ENCODE peak calls at places on chromosomes 2 and 18, in seven cellular contexts. One of them, this sample, is unnamed.

GRCh38 chr2:241006412-241006811 is 8.0 kb downstream of the SNED1 start:
- DNase-seq in ACHN: no peak
- DNase-seq in PC-9: no peak
- DNase-seq in cerebellar nuclear complex: no peak
- DNase-seq in activated naive CD8-positive, alpha-beta T cell treated with anti-CD3 and anti-CD28 coated beads for 36 hours: no peak
- DNase-seq in GM13976: no peak
- DNase-seq in head of caudate nucleus: no peak
- DNase-seq in this sample: no peak

GRCh38 chr18:36942264-36942663 is 113.3 kb downstream of the KIAA1328 start:
- DNase-seq in cerebellar nuclear complex: no peak
- DNase-seq in head of caudate nucleus: no peak
- DNase-seq in activated naive CD8-positive, alpha-beta T cell treated with anti-CD3 and anti-CD28 coated beads for 36 hours: no peak
- DNase-seq in PC-9: no peak
- DNase-seq in ACHN: peak
- DNase-seq in GM13976: peak
- DNase-seq in this sample: no peak

GRCh38 chr2:182134201-182134600 is 148.5 kb downstream of the PPP1R1C start:
- DNase-seq in activated naive CD8-positive, alpha-beta T cell treated with anti-CD3 and anti-CD28 coated beads for 36 hours: no peak
- DNase-seq in head of caudate nucleus: no peak
- DNase-seq in ACHN: no peak
- DNase-seq in cerebellar nuclear complex: no peak
- DNase-seq in PC-9: no peak
- DNase-seq in GM13976: no peak
- DNase-seq in this sample: no peak

GRCh38 chr2:186164325-186164724 is 321.7 kb upstream of the ZC3H15 start:
- DNase-seq in PC-9: no peak
- DNase-seq in activated naive CD8-positive, alpha-beta T cell treated with anti-CD3 and anti-CD28 coated beads for 36 hours: no peak
- DNase-seq in head of caudate nucleus: no peak
- DNase-seq in cerebellar nuclear complex: no peak
- DNase-seq in ACHN: no peak
- DNase-seq in GM13976: no peak
- DNase-seq in this sample: no peak

GRCh38 chr18:24063121-24063731 is 48.7 kb downstream of the TTC39C start:
- DNase-seq in PC-9: no peak
- DNase-seq in ACHN: peak
- DNase-seq in GM13976: no peak
- DNase-seq in head of caudate nucleus: no peak
- DNase-seq in activated naive CD8-positive, alpha-beta T cell treated with anti-CD3 and anti-CD28 coated beads for 36 hours: no peak
- DNase-seq in cerebellar nuclear complex: no peak
- DNase-seq in this sample: no peak

GRCh38 chr2:120541553-120541932 is 194.1 kb upstream of the GLI2 start:
- DNase-seq in activated naive CD8-positive, alpha-beta T cell treated with anti-CD3 and anti-CD28 coated beads for 36 hours: no peak
- DNase-seq in ACHN: no peak
- DNase-seq in head of caudate nucleus: no peak
- DNase-seq in PC-9: peak
- DNase-seq in GM13976: no peak
- DNase-seq in cerebellar nuclear complex: no peak
- DNase-seq in this sample: no peak

GRCh38 chr2:118978064-118978463 is 36.1 kb downstream of the MARCO start:
- DNase-seq in ACHN: no peak
- DNase-seq in head of caudate nucleus: no peak
- DNase-seq in GM13976: no peak
- DNase-seq in cerebellar nuclear complex: no peak
- DNase-seq in PC-9: no peak
- DNase-seq in activated naive CD8-positive, alpha-beta T cell treated with anti-CD3 and anti-CD28 coated beads for 36 hours: no peak
- DNase-seq in this sample: no peak

GRCh38 chr2:58387701-58388100 is 146.6 kb upstream of the FANCL start:
- DNase-seq in cerebellar nuclear complex: no peak
- DNase-seq in head of caudate nucleus: no peak
- DNase-seq in PC-9: no peak
- DNase-seq in ACHN: no peak
- DNase-seq in activated naive CD8-positive, alpha-beta T cell treated with anti-CD3 and anti-CD28 coated beads for 36 hours: no peak
- DNase-seq in GM13976: no peak
- DNase-seq in this sample: no peak

GRCh38 chr2:237299897-237300296 is 114.1 kb downstream of the COL6A3 start:
- DNase-seq in activated naive CD8-positive, alpha-beta T cell treated with anti-CD3 and anti-CD28 coated beads for 36 hours: no peak
- DNase-seq in GM13976: no peak
- DNase-seq in PC-9: peak
- DNase-seq in ACHN: peak
- DNase-seq in head of caudate nucleus: no peak
- DNase-seq in cerebellar nuclear complex: no peak
- DNase-seq in this sample: no peak

GRCh38 chr2:239587311-239587731 is 186.5 kb upstream of the HDAC4 start:
- DNase-seq in activated naive CD8-positive, alpha-beta T cell treated with anti-CD3 and anti-CD28 coated beads for 36 hours: no peak
- DNase-seq in ACHN: no peak
- DNase-seq in head of caudate nucleus: no peak
- DNase-seq in PC-9: no peak
- DNase-seq in cerebellar nuclear complex: no peak
- DNase-seq in GM13976: no peak
- DNase-seq in this sample: no peak

GRCh38 chr2:162072181-162072702 is 1.8 kb downstream of the DPP4 start:
- DNase-seq in ACHN: peak
- DNase-seq in GM13976: peak
- DNase-seq in head of caudate nucleus: no peak
- DNase-seq in activated naive CD8-positive, alpha-beta T cell treated with anti-CD3 and anti-CD28 coated beads for 36 hours: no peak
- DNase-seq in PC-9: no peak
- DNase-seq in cerebellar nuclear complex: no peak
- DNase-seq in this sample: no peak

GRCh38 chr2:128644156-128644555 is 325.5 kb upstream of the HS6ST1 start:
- DNase-seq in activated naive CD8-positive, alpha-beta T cell treated with anti-CD3 and anti-CD28 coated beads for 36 hours: no peak
- DNase-seq in ACHN: no peak
- DNase-seq in head of caudate nucleus: no peak
- DNase-seq in cerebellar nuclear complex: no peak
- DNase-seq in PC-9: no peak
- DNase-seq in GM13976: no peak
- DNase-seq in this sample: peak

GRCh38 chr2:47274054-47274779 is 119.1 kb upstream of the STPG4 start:
- DNase-seq in cerebellar nuclear complex: no peak
- DNase-seq in activated naive CD8-positive, alpha-beta T cell treated with anti-CD3 and anti-CD28 coated beads for 36 hours: no peak
- DNase-seq in PC-9: no peak
- DNase-seq in ACHN: no peak
- DNase-seq in head of caudate nucleus: no peak
- DNase-seq in GM13976: no peak
- DNase-seq in this sample: no peak

GRCh38 chr2:98037666-98038339 is 42.1 kb upstream of the TMEM131 start:
- DNase-seq in head of caudate nucleus: no peak
- DNase-seq in cerebellar nuclear complex: no peak
- DNase-seq in PC-9: no peak
- DNase-seq in activated naive CD8-positive, alpha-beta T cell treated with anti-CD3 and anti-CD28 coated beads for 36 hours: no peak
- DNase-seq in GM13976: no peak
- DNase-seq in ACHN: no peak
- DNase-seq in this sample: no peak

GRCh38 chr2:28616618-28617017 is 120.8 kb downstream of the PLB1 start:
- DNase-seq in head of caudate nucleus: no peak
- DNase-seq in PC-9: no peak
- DNase-seq in cerebellar nuclear complex: no peak
- DNase-seq in activated naive CD8-positive, alpha-beta T cell treated with anti-CD3 and anti-CD28 coated beads for 36 hours: no peak
- DNase-seq in ACHN: no peak
- DNase-seq in GM13976: no peak
- DNase-seq in this sample: no peak

GRCh38 chr2:60834270-60834717 is 47.1 kb upstream of the REL start:
- DNase-seq in cerebellar nuclear complex: no peak
- DNase-seq in PC-9: no peak
- DNase-seq in activated naive CD8-positive, alpha-beta T cell treated with anti-CD3 and anti-CD28 coated beads for 36 hours: no peak
- DNase-seq in ACHN: no peak
- DNase-seq in head of caudate nucleus: no peak
- DNase-seq in GM13976: peak
- DNase-seq in this sample: no peak

GRCh38 chr2:206004004-206004693 is 81.8 kb downstream of the INO80D start:
- DNase-seq in cerebellar nuclear complex: no peak
- DNase-seq in activated naive CD8-positive, alpha-beta T cell treated with anti-CD3 and anti-CD28 coated beads for 36 hours: peak
- DNase-seq in head of caudate nucleus: no peak
- DNase-seq in GM13976: no peak
- DNase-seq in PC-9: no peak
- DNase-seq in ACHN: peak
- DNase-seq in this sample: no peak

GRCh38 chr2:9629222-9630000 is 1.4 kb downstream of the YWHAQ start:
- DNase-seq in PC-9: no peak
- DNase-seq in GM13976: no peak
- DNase-seq in activated naive CD8-positive, alpha-beta T cell treated with anti-CD3 and anti-CD28 coated beads for 36 hours: no peak
- DNase-seq in head of caudate nucleus: no peak
- DNase-seq in cerebellar nuclear complex: no peak
- DNase-seq in ACHN: peak
- DNase-seq in this sample: no peak

GRCh38 chr2:127479219-127479825 is 47.0 kb downstream of the IWS1 start:
- DNase-seq in ACHN: peak
- DNase-seq in GM13976: peak
- DNase-seq in activated naive CD8-positive, alpha-beta T cell treated with anti-CD3 and anti-CD28 coated beads for 36 hours: no peak
- DNase-seq in cerebellar nuclear complex: peak
- DNase-seq in head of caudate nucleus: no peak
- DNase-seq in PC-9: no peak
- DNase-seq in this sample: no peak

GRCh38 chr18:6917082-6917481 is 187.6 kb downstream of the ARHGAP28 start:
- DNase-seq in GM13976: no peak
- DNase-seq in cerebellar nuclear complex: no peak
- DNase-seq in PC-9: no peak
- DNase-seq in activated naive CD8-positive, alpha-beta T cell treated with anti-CD3 and anti-CD28 coated beads for 36 hours: no peak
- DNase-seq in ACHN: peak
- DNase-seq in head of caudate nucleus: no peak
- DNase-seq in this sample: no peak

GRCh38 chr2:8684421-8684884 is 2.6 kb downstream of the ID2 start:
- DNase-seq in activated naive CD8-positive, alpha-beta T cell treated with anti-CD3 and anti-CD28 coated beads for 36 hours: peak
- DNase-seq in GM13976: no peak
- DNase-seq in cerebellar nuclear complex: no peak
- DNase-seq in PC-9: no peak
- DNase-seq in head of caudate nucleus: no peak
- DNase-seq in ACHN: peak
- DNase-seq in this sample: peak

GRCh38 chr18:13427354-13427753 is 208.8 kb downstream of the LDLRAD4 start:
- DNase-seq in cerebellar nuclear complex: peak
- DNase-seq in head of caudate nucleus: no peak
- DNase-seq in PC-9: no peak
- DNase-seq in activated naive CD8-positive, alpha-beta T cell treated with anti-CD3 and anti-CD28 coated beads for 36 hours: no peak
- DNase-seq in ACHN: no peak
- DNase-seq in GM13976: no peak
- DNase-seq in this sample: no peak

GRCh38 chr2:74427551-74427950 is 6.0 kb downstream of the WDR54 start:
- DNase-seq in cerebellar nuclear complex: no peak
- DNase-seq in ACHN: no peak
- DNase-seq in head of caudate nucleus: no peak
- DNase-seq in GM13976: no peak
- DNase-seq in activated naive CD8-positive, alpha-beta T cell treated with anti-CD3 and anti-CD28 coated beads for 36 hours: no peak
- DNase-seq in PC-9: no peak
- DNase-seq in this sample: no peak

GRCh38 chr2:47354013-47354816 is 48.7 kb upstream of the MSH2 start:
- DNase-seq in PC-9: peak
- DNase-seq in GM13976: no peak
- DNase-seq in activated naive CD8-positive, alpha-beta T cell treated with anti-CD3 and anti-CD28 coated beads for 36 hours: no peak
- DNase-seq in head of caudate nucleus: no peak
- DNase-seq in cerebellar nuclear complex: no peak
- DNase-seq in ACHN: peak
- DNase-seq in this sample: no peak

GRCh38 chr18:26309283-26309682 is 83.0 kb downstream of the TAF4B start:
- DNase-seq in activated naive CD8-positive, alpha-beta T cell treated with anti-CD3 and anti-CD28 coated beads for 36 hours: no peak
- DNase-seq in head of caudate nucleus: no peak
- DNase-seq in ACHN: no peak
- DNase-seq in GM13976: no peak
- DNase-seq in PC-9: no peak
- DNase-seq in cerebellar nuclear complex: no peak
- DNase-seq in this sample: no peak

GRCh38 chr18:8989017-8989416 is 113.5 kb upstream of the NDUFV2 start:
- DNase-seq in activated naive CD8-positive, alpha-beta T cell treated with anti-CD3 and anti-CD28 coated beads for 36 hours: no peak
- DNase-seq in GM13976: no peak
- DNase-seq in PC-9: no peak
- DNase-seq in ACHN: no peak
- DNase-seq in cerebellar nuclear complex: no peak
- DNase-seq in head of caudate nucleus: no peak
- DNase-seq in this sample: no peak

GRCh38 chr2:118723394-118723793 is 124.1 kb downstream of the EN1 start:
- DNase-seq in cerebellar nuclear complex: no peak
- DNase-seq in activated naive CD8-positive, alpha-beta T cell treated with anti-CD3 and anti-CD28 coated beads for 36 hours: no peak
- DNase-seq in GM13976: no peak
- DNase-seq in ACHN: peak
- DNase-seq in PC-9: no peak
- DNase-seq in head of caudate nucleus: no peak
- DNase-seq in this sample: no peak

This sample was measured in T-helper 2 cell treated with Interferon-gamma antibody and Interleukin-4, amounts not matched to agents 5 μg/mL and 100 μg/mL, for 36 hours.